ENCODE peak calls at places on chromosome 20, in ten cellular contexts. L, R, Z, I, C, M, Y, N, H and Q are unnamed samples.

GRCh38 chr20:61483336-61484067 is 231.4 kb downstream of the CDH4 start:
- DNase-seq in N (no peak), C (no peak), L (no peak), H (no peak), M (no peak), R (no peak), I (no peak), Y (no peak), Z (no peak), Q (no peak)

GRCh38 chr20:8492182-8492581 is 360.1 kb downstream of the PLCB1 start:
- DNase-seq in R (no peak), N (no peak), H (no peak), Y (no peak), C (no peak), M (no peak), Z (no peak), L (no peak), I (no peak), Q (no peak)

GRCh38 chr20:38369387-38369786 is 23.1 kb downstream of the LBP start:
- DNase-seq in N (no peak), R (no peak), Z (no peak), C (no peak), H (no peak), M (peak; percentile 16), Y (no peak), L (no peak), I (no peak), Q (no peak)

GRCh38 chr20:46559001-46559400 is 8.5 kb upstream of the OCSTAMP start:
- DNase-seq in Z (no peak), M (no peak), H (no peak), L (no peak), I (no peak), R (no peak), Y (no peak), C (no peak), N (no peak), Q (no peak)

GRCh38 chr20:38680492-38681118 is 43.7 kb upstream of the SLC32A1 start:
- DNase-seq in H (no peak), L (peak; percentile 22), Y (peak; percentile 61), Z (no peak), C (peak; percentile 6), I (no peak), M (peak; percentile 60), R (no peak), N (no peak), Q (peak; percentile 65)

GRCh38 chr20:50372770-50373088 is 137.5 kb upstream of the PTPN1 start:
- DNase-seq in Z (no peak), N (no peak), L (no peak), I (no peak), Y (no peak), R (no peak), C (no peak), H (no peak), M (peak; percentile 78), Q (peak; percentile 81)

GRCh38 chr20:38084425-38084951 is 50.9 kb downstream of the RPRD1B start:
- DNase-seq in R (no peak), N (no peak), L (no peak), C (peak; percentile 49), Y (no peak), H (no peak), I (no peak), M (no peak), Z (no peak), Q (no peak)

GRCh38 chr20:59078231-59078630 is 35.6 kb upstream of the PRELID3B start:
- DNase-seq in R (no peak), N (no peak), H (no peak), C (no peak), L (no peak), M (peak; percentile 51), Y (no peak), Z (no peak), I (no peak), Q (no peak)

GRCh38 chr20:4451487-4451886 is 270.2 kb upstream of the PRND start:
- DNase-seq in R (peak; percentile 13), I (no peak), M (no peak), C (no peak), N (no peak), H (no peak), Y (no peak), Z (no peak), L (no peak), Q (no peak)

GRCh38 chr20:4445331-4445730 is 276.4 kb upstream of the PRND start:
- DNase-seq in N (no peak), I (no peak), L (no peak), Y (no peak), C (no peak), M (no peak), Z (no peak), R (peak; percentile 10), H (no peak), Q (no peak)

GRCh38 chr20:4453369-4453768 is 268.3 kb upstream of the PRND start:
- DNase-seq in I (no peak), H (no peak), R (no peak), Y (no peak), Z (no peak), L (no peak), M (no peak), N (no peak), C (no peak), Q (no peak)

GRCh38 chr20:4445780-4446179 is 275.9 kb upstream of the PRND start:
- DNase-seq in R (peak; percentile 22), N (no peak), I (no peak), H (no peak), Z (no peak), L (no peak), M (no peak), Y (no peak), C (no peak), Q (no peak)

DNA sequence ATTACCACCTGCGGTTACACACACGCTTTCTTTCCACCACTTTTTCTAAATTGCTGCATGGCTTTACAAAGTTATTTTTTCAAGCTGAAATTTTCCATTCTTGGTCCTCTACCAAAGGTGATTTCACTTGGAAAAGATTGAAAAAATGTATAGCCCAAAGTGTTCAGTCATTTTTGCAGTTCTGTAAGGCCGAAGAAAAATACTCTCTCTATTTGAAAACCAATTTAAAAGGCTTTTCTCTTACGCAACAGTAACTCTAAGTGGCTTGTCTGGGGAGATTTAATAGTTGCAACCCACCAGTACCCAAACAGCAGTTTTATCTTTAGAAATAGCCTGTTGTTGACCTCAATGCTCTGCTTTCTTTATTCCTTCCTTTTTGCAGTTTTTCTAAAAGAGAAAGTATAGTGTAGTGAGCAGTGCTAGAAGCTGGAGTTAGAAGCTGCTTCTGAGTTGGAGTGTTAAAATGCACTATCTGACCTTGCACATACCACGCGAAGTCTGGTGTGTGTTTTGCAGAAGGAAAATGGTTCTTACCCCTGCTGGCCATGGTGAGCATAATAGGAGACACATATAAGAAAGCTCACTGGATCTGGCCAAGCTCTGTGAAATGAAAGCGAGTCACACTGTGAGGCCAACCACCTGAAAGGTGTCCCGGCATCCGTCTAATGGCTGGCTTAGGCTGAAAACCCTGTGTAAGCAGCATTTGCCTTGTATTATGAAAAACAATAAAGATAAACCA is 271.6 kb upstream of the PRND start:
- DNase-seq in M (peak; percentile 58), N (no peak), R (peak; percentile 18), H (no peak), C (no peak), I (no peak), Z (no peak), L (no peak), Y (no peak), Q (no peak)
- TF ChIP-seq CTCF in M (peak; percentile 43), N (peak; percentile 18), R (no peak), H (no peak), C (peak; percentile 12), I (no peak), Z (no peak), L (no peak), Y (peak; percentile 48), Q (no peak)

GRCh38 chr20:36836591-36837329 is 39.2 kb upstream of the TLDC2 start:
- DNase-seq in Z (peak; percentile 62), N (no peak), C (no peak), Y (peak; percentile 66), H (peak; percentile 60), R (no peak), M (peak; percentile 64), I (peak; percentile 84), L (peak; percentile 39), Q (peak; percentile 78)
- TF ChIP-seq CTCF in Z (peak; percentile 13), N (no peak), C (no peak), Y (peak; percentile 58), H (peak; percentile 83), R (no peak), M (peak; percentile 67), I (peak; percentile 43), L (no peak), Q (peak; percentile 58)

GRCh38 chr20:51562027-51562333 is 19.5 kb upstream of the NFATC2 start:
- DNase-seq in Y (no peak), M (no peak), L (no peak), N (no peak), C (no peak), I (no peak), Z (no peak), R (no peak), H (no peak), Q (no peak)

GRCh38 chr20:51563141-51563596 is 20.6 kb upstream of the NFATC2 start:
- DNase-seq in C (no peak), L (no peak), H (no peak), Z (no peak), M (no peak), Y (no peak), I (no peak), R (no peak), N (no peak), Q (no peak)

GRCh38 chr20:51560550-51561307 is 18.2 kb upstream of the NFATC2 start:
- DNase-seq in Z (no peak), L (no peak), N (no peak), C (no peak), R (no peak), I (no peak), H (no peak), M (peak; percentile 33), Y (no peak), Q (no peak)

GRCh38 chr20:51563597-51564332 is 21.2 kb upstream of the NFATC2 start:
- DNase-seq in H (no peak), R (peak; percentile 36), L (no peak), I (peak; percentile 28), N (peak; percentile 74), M (peak; percentile 90), Z (peak; percentile 61), C (no peak), Y (no peak), Q (peak; percentile 79)

DNA sequence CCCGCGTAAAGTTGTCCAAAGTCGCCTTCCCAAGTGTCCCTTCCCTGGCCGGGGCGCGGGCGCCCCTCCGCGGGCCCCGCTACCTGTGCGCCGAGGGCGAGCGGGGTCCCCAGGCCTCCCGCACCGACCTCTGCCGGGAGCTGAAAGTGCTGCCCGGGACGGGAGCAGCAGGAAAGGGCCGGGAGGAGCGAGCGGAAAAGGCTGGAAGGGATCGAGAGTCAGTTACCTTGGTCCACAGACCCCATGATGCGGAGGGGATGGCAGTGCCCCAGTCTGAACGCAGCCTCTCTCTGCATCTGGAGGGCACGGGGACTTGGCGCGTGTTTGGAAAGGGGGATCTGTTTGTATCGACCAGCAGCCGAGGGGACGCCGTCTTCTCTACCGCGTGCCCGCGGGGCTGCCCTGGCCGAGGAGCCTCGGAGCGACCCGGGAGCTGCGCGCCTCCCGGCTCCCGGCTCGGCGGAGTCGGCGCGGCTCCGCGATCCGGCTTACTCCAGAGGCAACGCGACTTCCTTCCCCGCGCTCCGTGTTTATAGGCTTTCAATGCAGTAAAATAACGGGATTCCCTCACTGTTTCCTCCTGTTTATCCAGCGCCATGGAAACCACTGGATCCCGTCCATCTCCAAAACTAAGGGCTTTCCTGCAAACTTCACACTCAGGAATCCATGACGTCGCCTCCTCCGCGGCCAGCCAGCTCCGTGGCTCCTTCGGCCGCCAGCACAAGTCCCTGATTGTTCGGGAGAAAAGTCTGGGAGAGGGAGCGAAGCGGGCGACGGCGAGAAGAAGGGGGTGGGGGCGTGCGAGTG is 20.0 kb upstream of the NFATC2 start:
- DNase-seq in R (peak; percentile 60), H (no peak), M (peak; percentile 93), I (peak; percentile 59), L (peak; percentile 15), Y (peak; percentile 57), N (peak; percentile 87), C (peak; percentile 72), Z (peak; percentile 79), Q (peak; percentile 50)
- TF ChIP-seq CTCF in R (no peak), H (no peak), M (peak; percentile 54), I (no peak), L (peak; percentile 2), Y (no peak), N (no peak), C (peak; percentile 14), Z (no peak), Q (no peak)

DNA sequence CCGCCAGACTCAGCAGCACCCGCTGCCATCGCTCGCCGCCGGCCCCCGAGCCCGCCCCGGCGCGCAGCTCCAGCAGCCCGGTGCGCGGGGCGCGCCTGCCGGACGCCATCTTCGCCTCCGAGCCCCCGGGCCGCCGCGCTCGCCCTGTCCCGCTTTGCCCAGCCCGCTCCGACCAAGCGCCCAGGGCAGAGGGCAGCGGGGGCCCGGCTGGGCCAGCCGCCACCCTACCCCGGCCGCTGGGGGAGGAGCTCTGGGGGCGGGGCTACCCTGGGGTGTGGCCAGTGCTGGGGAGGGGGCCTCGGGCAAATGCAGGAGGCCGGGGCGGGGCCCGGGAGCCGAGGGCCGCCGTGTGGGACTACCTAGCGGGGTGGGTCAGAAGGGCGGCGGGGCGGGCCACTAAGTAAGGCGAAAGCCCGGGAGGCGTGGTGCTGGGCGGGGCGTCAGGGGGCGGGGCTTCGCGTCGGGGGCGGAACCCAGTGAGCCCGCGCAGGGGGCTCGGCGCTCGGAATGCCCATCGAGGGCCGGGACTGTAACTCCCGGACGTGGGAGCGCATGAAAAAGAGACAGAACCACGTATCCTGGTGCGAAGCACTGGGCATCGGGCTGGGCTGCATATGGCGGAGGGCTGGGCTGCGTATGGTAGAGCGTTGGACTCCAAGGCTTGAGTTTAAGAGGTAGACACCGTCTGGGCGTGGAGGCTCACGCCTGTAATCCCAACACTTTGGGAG is at the start of gene SNTA1:
- DNase-seq in M (peak; percentile 83), R (peak; percentile 94), Y (peak; percentile 95), N (peak; percentile 95), H (peak; percentile 87), I (peak; percentile 91), Z (peak; percentile 98), C (peak; percentile 55), L (peak; percentile 87), Q (peak; percentile 97)
- TF ChIP-seq CTCF in M (no peak), R (no peak), Y (no peak), N (no peak), H (no peak), I (no peak), Z (no peak), C (no peak), L (no peak), Q (no peak)